ENCODE peak calls at places on chromosomes 3 and 15, in six cellular contexts. P is K562, R is IMR-90, Q is HepG2, M is GM12878, T is A549. E is an unnamed sample.

GRCh38 chr3:134364936-134365765 is 9.1 kb downstream of the AMOTL2 start:
- DNase-seq in P (no peak), R (no peak), Q (no peak), M (no peak), T (no peak), E (no peak)

GRCh38 chr3:101988591-101988990 is 139.3 kb downstream of the NFKBIZ start:
- DNase-seq in P (no peak), R (no peak), Q (no peak), M (no peak), T (no peak), E (no peak)

GRCh38 chr15:69782809-69783208 is 314.9 kb downstream of the TLE3 start:
- DNase-seq in P (no peak), R (no peak), Q (peak), M (no peak), T (no peak), E (no peak)

GRCh38 chr15:67422296-67422695 is 98.6 kb upstream of the C15orf61 start:
- DNase-seq in P (no peak), R (no peak), Q (no peak), M (no peak), T (peak), E (no peak)

GRCh38 chr3:28738425-28738824 is 389.8 kb upstream of the AZI2 start:
- DNase-seq in P (no peak), R (no peak), Q (no peak), M (no peak), T (no peak), E (no peak)

GRCh38 chr3:178672263-178672662 is 136.0 kb downstream of the KCNMB2 start:
- DNase-seq in P (no peak), R (no peak), Q (no peak), M (no peak), T (no peak), E (no peak)

GRCh38 chr3:77053769-77054168 is 13.9 kb downstream of the ROBO2 start:
- DNase-seq in P (no peak), R (no peak), Q (no peak), M (no peak), T (no peak), E (no peak)

GRCh38 chr15:69578792-69579587 is 126.4 kb downstream of the RPLP1 start:
- DNase-seq in P (no peak), R (no peak), Q (no peak), M (no peak), T (no peak), E (no peak)

GRCh38 chr3:72086712-72087093 is 301.8 kb upstream of the PROK2 start:
- DNase-seq in P (no peak), R (no peak), Q (no peak), M (no peak), T (no peak), E (no peak)

GRCh38 chr3:49305608-49306007 is 28.6 kb upstream of the C3orf62 start:
- DNase-seq in P (no peak), R (no peak), Q (no peak), M (no peak), T (no peak), E (no peak)

GRCh38 chr3:123831420-123831819 is 52.7 kb downstream of the MYLK start:
- DNase-seq in P (no peak), R (no peak), Q (no peak), M (no peak), T (no peak), E (no peak)

GRCh38 chr3:173588547-173588946 is 191.0 kb downstream of the NLGN1 start:
- DNase-seq in P (no peak), R (no peak), Q (no peak), M (no peak), T (no peak), E (no peak)

GRCh38 chr15:95669146-95669922 is 661.2 kb upstream of the NR2F2 start:
- DNase-seq in P (no peak), R (no peak), Q (no peak), M (peak), T (no peak), E (peak)

GRCh38 chr3:66236281-66236680 is 15.5 kb downstream of the SLC25A26 start:
- DNase-seq in P (no peak), R (no peak), Q (peak), M (no peak), T (peak), E (peak)

GRCh38 chr15:95872366-95872771 is 458.1 kb upstream of the NR2F2 start:
- DNase-seq in P (no peak), R (peak), Q (no peak), M (no peak), T (no peak), E (no peak)

GRCh38 chr3:58251653-58252052 is 14.1 kb downstream of the ABHD6 start:
- DNase-seq in P (no peak), R (no peak), Q (no peak), M (no peak), T (no peak), E (no peak)

GRCh38 chr15:77871838-77872371 is 205.6 kb downstream of the TBC1D2B start:
- DNase-seq in P (peak), R (no peak), Q (no peak), M (no peak), T (no peak), E (peak)

GRCh38 chr3:124832782-124833709 is 54.1 kb downstream of the ITGB5 start:
- DNase-seq in P (no peak), R (peak), Q (no peak), M (no peak), T (no peak), E (no peak)

GRCh38 chr3:71881041-71881440 is 96.1 kb upstream of the PROK2 start:
- DNase-seq in P (no peak), R (no peak), Q (no peak), M (no peak), T (no peak), E (no peak)

GRCh38 chr3:62940763-62941632 is 65.8 kb upstream of the CADPS start:
- DNase-seq in P (no peak), R (peak), Q (no peak), M (no peak), T (no peak), E (no peak)

GRCh38 chr15:42373274-42373673 is 14.0 kb downstream of the CAPN3 start:
- DNase-seq in P (no peak), R (no peak), Q (peak), M (no peak), T (no peak), E (no peak)

GRCh38 chr3:55624238-55624637 is 137.1 kb upstream of the WNT5A start:
- DNase-seq in P (no peak), R (peak), Q (no peak), M (peak), T (no peak), E (no peak)

GRCh38 chr3:128068156-128068620 is 16.0 kb downstream of the SEC61A1 start:
- DNase-seq in P (peak), R (peak), Q (peak), M (no peak), T (peak), E (peak)

GRCh38 chr3:30273304-30274072 is 332.9 kb upstream of the TGFBR2 start:
- DNase-seq in P (no peak), R (peak), Q (no peak), M (no peak), T (no peak), E (no peak)

GRCh38 chr3:13706451-13706850 is 157.5 kb downstream of the FBLN2 start:
- DNase-seq in P (no peak), R (no peak), Q (no peak), M (no peak), T (no peak), E (no peak)

GRCh38 chr3:147471741-147472140 is 62.6 kb downstream of the ZIC1 start:
- DNase-seq in P (no peak), R (no peak), Q (no peak), M (no peak), T (no peak), E (no peak)

DNA sequence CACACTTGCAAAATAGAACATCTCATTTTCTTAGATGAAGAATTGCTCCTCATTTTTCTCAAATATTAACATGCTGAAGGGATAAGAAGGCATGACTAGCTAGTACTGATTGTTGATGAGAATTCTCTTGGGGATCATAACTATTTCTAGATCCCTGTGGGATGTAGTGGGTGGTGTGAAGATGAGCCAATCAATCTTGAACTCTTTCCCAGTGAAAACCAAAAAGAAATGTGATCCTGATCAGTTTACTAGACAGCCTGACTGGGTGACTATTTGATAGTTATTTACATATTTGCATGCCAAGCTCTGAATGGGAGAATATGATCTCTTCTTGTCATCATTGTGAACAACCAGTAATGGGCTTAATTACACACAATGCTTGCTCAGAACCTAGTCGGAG is 63.7 kb downstream of the ZIC1 start:
- DNase-seq in P (no peak), R (no peak), Q (no peak), M (no peak), T (no peak), E (no peak)
- TF ChIP-seq BHLHE40 in P (no peak), R (no peak), Q (no peak), M (no peak), T (no peak), E (no peak)

GRCh38 chr3:45499529-45499928 is 95.0 kb upstream of the LIMD1 start:
- DNase-seq in P (no peak), R (peak), Q (peak), M (no peak), T (peak), E (no peak)

GRCh38 chr3:45496550-45496949 is 98.0 kb upstream of the LIMD1 start:
- DNase-seq in P (no peak), R (no peak), Q (no peak), M (no peak), T (no peak), E (no peak)

GRCh38 chr3:45498532-45498931 is 96.0 kb upstream of the LIMD1 start:
- DNase-seq in P (no peak), R (no peak), Q (no peak), M (no peak), T (no peak), E (no peak)

DNA sequence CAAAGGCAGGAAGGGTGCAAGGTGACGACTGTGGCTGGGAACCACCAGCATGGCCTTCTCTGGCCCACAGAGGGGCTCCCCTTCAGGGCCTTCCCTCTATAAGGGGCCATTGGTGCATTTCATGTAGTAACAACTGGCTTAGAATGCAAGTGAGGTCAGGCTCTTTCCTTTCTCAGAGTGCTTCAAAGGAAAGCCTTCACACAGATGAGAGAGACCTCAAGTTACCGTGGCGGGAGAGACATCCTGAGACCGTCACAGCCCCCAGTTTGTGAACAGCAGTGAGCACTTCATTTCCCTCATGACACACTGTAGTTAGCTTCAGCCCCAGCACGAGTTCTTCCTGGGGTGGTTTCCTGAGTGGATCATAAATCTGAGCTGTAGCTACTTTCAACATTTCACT is 96.6 kb upstream of the LIMD1 start:
- DNase-seq in P (no peak), R (no peak), Q (no peak), M (no peak), T (no peak), E (no peak)
- TF ChIP-seq BHLHE40 in P (no peak), R (no peak), Q (no peak), M (no peak), T (no peak), E (no peak)

GRCh38 chr3:170806676-170807075 is 63.3 kb downstream of the RPL22L1 start:
- DNase-seq in P (no peak), R (no peak), Q (no peak), M (no peak), T (no peak), E (no peak)

GRCh38 chr3:170808041-170808440 is 62.0 kb downstream of the RPL22L1 start:
- DNase-seq in P (no peak), R (no peak), Q (no peak), M (no peak), T (no peak), E (no peak)

GRCh38 chr3:170809021-170809974 is 60.7 kb downstream of the RPL22L1 start:
- DNase-seq in P (peak), R (peak), Q (peak), M (no peak), T (peak), E (peak)

GRCh38 chr3:170804095-170804494 is 65.9 kb downstream of the RPL22L1 start:
- DNase-seq in P (no peak), R (peak), Q (no peak), M (no peak), T (no peak), E (no peak)

DNA sequence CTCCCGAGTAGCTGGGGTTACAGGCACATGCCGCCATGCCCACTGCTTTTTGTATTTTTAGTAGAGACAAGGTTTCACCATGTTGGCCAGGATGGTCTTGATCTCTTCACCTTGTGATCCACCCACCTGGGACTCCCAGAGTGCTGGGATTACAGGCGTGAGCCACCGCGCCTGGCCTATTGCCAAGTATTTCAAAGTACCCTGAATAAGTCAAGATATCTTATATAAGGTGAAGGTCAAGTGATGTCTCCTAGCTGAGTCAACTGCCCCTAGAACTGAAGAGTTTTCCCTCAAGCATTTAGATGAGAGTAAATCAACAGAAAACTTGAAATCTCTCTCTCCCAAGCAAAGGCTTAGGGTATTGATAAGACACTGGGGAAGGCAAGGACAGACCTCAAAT is 63.9 kb downstream of the RPL22L1 start:
- DNase-seq in P (no peak), R (no peak), Q (no peak), M (no peak), T (no peak), E (no peak)
- TF ChIP-seq BHLHE40 in P (no peak), R (no peak), Q (no peak), M (no peak), T (no peak), E (no peak)

GRCh38 chr3:37689645-37690356 is 171.9 kb upstream of the CTDSPL start:
- DNase-seq in P (no peak), R (no peak), Q (no peak), M (no peak), T (no peak), E (no peak)
- TF ChIP-seq BHLHE40 in P (no peak), R (no peak), Q (no peak), M (no peak), T (no peak), E (no peak)

GRCh38 chr3:129318921-129319320 is 40.3 kb downstream of the HMCES start:
- DNase-seq in P (no peak), R (no peak), Q (no peak), M (no peak), T (no peak), E (no peak)
- TF ChIP-seq BHLHE40 in P (no peak), R (no peak), Q (no peak), M (no peak), T (no peak), E (no peak)